ENCODE peak calls at places on chromosome 10, in eight cellular contexts. D is H1, R is upper lobe of left lung, U is A549, M is ovary, O is tibial nerve, Q is K562, L is suprapubic skin. G is an unnamed sample.

GRCh38 chr10:971613-972012 is 16.6 kb upstream of the GTPBP4 start:
- DNase-seq in Q (no peak), L (no peak), R (no peak), U (no peak), M (no peak), O (no peak), D (no peak), G (peak)

GRCh38 chr10:89645742-89646172 is 715 bp upstream of the PANK1 start:
- DNase-seq in R (no peak), M (no peak), L (no peak), Q (no peak), O (no peak), U (no peak), D (no peak), G (no peak)

GRCh38 chr10:19710600-19710999 is 105.6 kb upstream of the PLXDC2 start:
- DNase-seq in O (no peak), R (no peak), L (no peak), U (no peak), D (no peak), M (no peak), Q (no peak), G (no peak)

GRCh38 chr10:102645388-102645740 is 1.1 kb downstream of the TRIM8 start:
- DNase-seq in R (no peak), Q (no peak), O (peak), U (peak), L (peak), M (no peak), D (no peak), G (peak)

GRCh38 chr10:5960070-5960972 is 17.0 kb downstream of the IL15RA start:
- DNase-seq in L (peak), Q (peak), R (no peak), D (no peak), M (peak), O (no peak), U (no peak), G (no peak)

GRCh38 chr10:43225004-43225786 is 41.7 kb downstream of the RASGEF1A start:
- DNase-seq in R (no peak), Q (no peak), U (no peak), L (peak), O (no peak), D (no peak), M (no peak), G (no peak)

GRCh38 chr10:24561453-24561852 is 162.2 kb downstream of the ARHGAP21 start:
- DNase-seq in Q (no peak), D (no peak), R (no peak), U (no peak), M (no peak), L (no peak), O (no peak), G (no peak)

GRCh38 chr10:78566216-78567135 is 502.3 kb upstream of the ZMIZ1 start:
- DNase-seq in U (no peak), M (no peak), R (no peak), D (no peak), L (no peak), O (no peak), Q (no peak), G (no peak)

GRCh38 chr10:115417585-115418265 is 324.6 kb downstream of the ATRNL1 start:
- DNase-seq in M (no peak), R (no peak), O (no peak), Q (no peak), D (peak), L (no peak), U (peak), G (no peak)

GRCh38 chr10:412109-412508 is 276.9 kb downstream of the ZMYND11 start:
- DNase-seq in R (no peak), M (no peak), O (no peak), L (no peak), D (no peak), U (no peak), Q (no peak), G (no peak)

GRCh38 chr10:33337335-33337854 is 2.9 kb upstream of the NRP1 start:
- DNase-seq in Q (no peak), U (peak), R (no peak), L (no peak), M (peak), D (no peak), O (no peak), G (no peak)

GRCh38 chr10:88095291-88095721 is 231.9 kb downstream of the PTEN start:
- DNase-seq in Q (no peak), D (no peak), L (no peak), U (no peak), R (no peak), O (no peak), M (no peak), G (no peak)

GRCh38 chr10:72567421-72567820 is 58.5 kb downstream of the MICU1 start:
- DNase-seq in R (no peak), M (no peak), D (no peak), U (peak), O (no peak), L (no peak), Q (no peak), G (no peak)

GRCh38 chr10:130749911-130750310 is 561.6 kb downstream of the TCERG1L start:
- DNase-seq in M (no peak), L (peak), O (no peak), U (no peak), D (no peak), R (no peak), Q (no peak), G (peak)

GRCh38 chr10:55631071-55631654 is 729.9 kb downstream of the ZWINT start:
- DNase-seq in R (peak), L (peak), O (no peak), D (no peak), M (no peak), Q (no peak), U (peak), G (peak)

GRCh38 chr10:62599161-62599560 is 205.4 kb upstream of the ADO start:
- DNase-seq in O (no peak), L (no peak), U (no peak), D (no peak), M (no peak), R (no peak), Q (no peak), G (no peak)

GRCh38 chr10:44769449-44769848 is 141.7 kb upstream of the TMEM72 start:
- DNase-seq in R (no peak), Q (no peak), L (no peak), O (no peak), M (no peak), U (no peak), D (no peak), G (no peak)

GRCh38 chr10:80472234-80473095 is 18.4 kb downstream of the TSPAN14 start:
- DNase-seq in Q (no peak), D (no peak), O (no peak), U (no peak), R (no peak), M (no peak), L (no peak), G (no peak)

GRCh38 chr10:15824498-15824897 is 35.8 kb downstream of the MINDY3 start:
- DNase-seq in R (no peak), M (no peak), L (no peak), U (peak), Q (no peak), O (no peak), D (no peak), G (no peak)

DNA sequence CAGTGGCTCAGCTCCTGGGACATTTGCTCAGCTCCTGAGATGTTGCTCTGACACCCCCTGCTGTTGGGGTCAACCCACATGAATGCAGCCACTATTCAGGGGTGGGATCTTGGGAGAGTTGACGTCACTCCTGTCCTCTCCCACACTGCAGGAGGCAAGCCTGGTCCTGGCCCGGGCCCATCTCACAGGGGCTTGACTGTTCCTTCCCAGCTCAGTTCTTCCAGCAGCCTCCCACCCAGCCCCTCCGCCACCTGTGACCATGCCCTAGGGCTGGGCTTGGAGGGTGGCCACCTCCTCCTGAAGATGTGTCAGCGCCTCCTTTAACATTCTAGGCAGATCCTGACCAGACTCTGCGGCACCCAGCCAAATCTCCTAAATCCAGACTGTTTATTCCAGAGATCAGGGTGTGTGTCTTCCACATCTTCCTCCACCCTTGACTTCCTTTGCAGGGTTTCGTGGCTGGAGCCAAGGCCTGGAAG is 19.1 kb upstream of the OPALIN start:
- DNase-seq in D (no peak), O (no peak), U (no peak), R (peak), M (peak), L (no peak), Q (peak), G (no peak)
- TF ChIP-seq EP300 in D (no peak), O (no peak), U (no peak), R (no peak), M (no peak), L (no peak), Q (no peak), G (no peak)

GRCh38 chr10:60524541-60524940 is 134.9 kb upstream of the ANK3 start:
- DNase-seq in U (no peak), D (no peak), R (no peak), M (no peak), O (no peak), Q (no peak), L (no peak), G (no peak)
- TF ChIP-seq EP300 in U (no peak), D (no peak), R (no peak), M (no peak), O (no peak), Q (no peak), L (no peak), G (no peak)

DNA sequence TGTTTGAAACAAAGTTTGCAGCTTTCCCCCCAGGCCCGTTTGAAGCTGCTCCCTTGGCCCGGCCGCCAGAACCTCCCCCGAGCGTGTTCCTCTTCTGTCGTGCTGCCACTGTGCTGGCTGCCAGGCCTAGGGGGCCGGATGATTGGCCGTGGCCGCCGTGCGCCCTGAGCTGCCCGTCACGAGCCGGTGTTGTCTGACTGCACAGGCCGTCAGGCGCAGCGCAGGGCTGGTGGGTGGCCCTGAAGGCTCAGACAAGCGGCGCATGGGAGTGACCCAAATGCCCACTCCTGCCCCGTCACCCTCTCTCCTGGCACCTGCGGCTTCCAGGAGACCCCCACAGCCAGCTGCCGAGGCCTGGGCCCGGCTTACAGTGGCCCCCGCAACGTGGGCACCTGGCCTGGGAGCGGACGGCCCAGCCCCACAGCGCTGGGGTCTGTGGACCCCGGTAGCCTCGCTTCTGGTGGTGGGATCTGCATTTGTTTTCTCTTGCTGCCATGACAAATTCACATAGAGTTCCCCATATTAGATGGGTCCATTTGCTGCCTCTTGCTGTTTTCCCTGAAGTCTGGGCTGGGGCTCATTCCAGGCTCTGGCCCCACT is 13.1 kb downstream of the JAKMIP3 start:
- DNase-seq in O (no peak), M (no peak), Q (no peak), U (no peak), L (peak), D (no peak), R (peak), G (no peak)
- TF ChIP-seq EP300 in O (no peak), M (no peak), Q (no peak), U (no peak), L (no peak), D (no peak), R (no peak), G (no peak)

GRCh38 chr10:69959911-69960310 is 92.7 kb upstream of the MACROH2A2 start:
- DNase-seq in D (no peak), L (no peak), Q (no peak), M (no peak), O (no peak), U (no peak), R (no peak), G (no peak)

GRCh38 chr10:69955897-69956832 is 96.5 kb upstream of the MACROH2A2 start:
- DNase-seq in M (no peak), R (no peak), Q (no peak), L (no peak), D (no peak), O (no peak), U (no peak), G (no peak)

GRCh38 chr10:69957516-69958231 is 95.0 kb upstream of the MACROH2A2 start:
- DNase-seq in Q (no peak), R (no peak), M (no peak), L (no peak), O (no peak), U (no peak), D (no peak), G (no peak)

GRCh38 chr10:69956833-69957230 is 95.8 kb upstream of the MACROH2A2 start:
- DNase-seq in D (no peak), R (no peak), L (no peak), M (no peak), Q (no peak), U (no peak), O (no peak), G (no peak)

GRCh38 chr10:69958232-69958902 is 94.3 kb upstream of the MACROH2A2 start:
- DNase-seq in R (no peak), U (peak), O (no peak), M (no peak), Q (peak), D (no peak), L (no peak), G (peak)
- TF ChIP-seq EP300 in R (no peak), U (no peak), O (no peak), M (no peak), Q (no peak), D (no peak), L (no peak), G (no peak)

GRCh38 chr10:2460846-2461245 is 606.5 kb upstream of the PFKP start:
- DNase-seq in L (no peak), R (no peak), U (no peak), M (no peak), O (no peak), D (no peak), Q (no peak), G (no peak)
- TF ChIP-seq EP300 in L (no peak), R (no peak), U (no peak), M (no peak), O (no peak), D (no peak), Q (no peak), G (no peak)

GRCh38 chr10:12073526-12073925 is 4.8 kb downstream of the DHTKD1 start:
- DNase-seq in O (no peak), L (no peak), D (no peak), U (no peak), M (peak), R (no peak), Q (no peak), G (no peak)
- TF ChIP-seq EP300 in O (no peak), L (no peak), D (no peak), U (no peak), M (no peak), R (no peak), Q (no peak), G (no peak)

GRCh38 chr10:107081644-107082043 is 82.9 kb downstream of the SORCS1 start:
- DNase-seq in U (no peak), L (no peak), M (no peak), O (no peak), D (no peak), Q (no peak), R (no peak), G (no peak)

GRCh38 chr10:107091126-107091525 is 73.4 kb downstream of the SORCS1 start:
- DNase-seq in D (no peak), M (no peak), U (no peak), Q (no peak), R (no peak), O (no peak), L (no peak), G (no peak)

GRCh38 chr10:107083388-107084009 is 81.0 kb downstream of the SORCS1 start:
- DNase-seq in U (no peak), Q (peak), D (no peak), M (no peak), O (no peak), R (no peak), L (no peak), G (no peak)

GRCh38 chr10:107085661-107086525 is 78.6 kb downstream of the SORCS1 start:
- DNase-seq in Q (no peak), M (no peak), L (no peak), D (no peak), R (no peak), O (no peak), U (no peak), G (no peak)
- TF ChIP-seq EP300 in Q (no peak), M (no peak), L (no peak), D (no peak), R (no peak), O (no peak), U (no peak), G (no peak)

GRCh38 chr10:22620140-22620857 is 94.1 kb downstream of the PIP4K2A start:
- DNase-seq in U (peak), M (peak), R (no peak), D (no peak), Q (no peak), L (peak), O (peak), G (peak)
- TF ChIP-seq EP300 in U (peak), M (no peak), R (no peak), D (no peak), Q (no peak), L (no peak), O (peak), G (no peak)

DNA sequence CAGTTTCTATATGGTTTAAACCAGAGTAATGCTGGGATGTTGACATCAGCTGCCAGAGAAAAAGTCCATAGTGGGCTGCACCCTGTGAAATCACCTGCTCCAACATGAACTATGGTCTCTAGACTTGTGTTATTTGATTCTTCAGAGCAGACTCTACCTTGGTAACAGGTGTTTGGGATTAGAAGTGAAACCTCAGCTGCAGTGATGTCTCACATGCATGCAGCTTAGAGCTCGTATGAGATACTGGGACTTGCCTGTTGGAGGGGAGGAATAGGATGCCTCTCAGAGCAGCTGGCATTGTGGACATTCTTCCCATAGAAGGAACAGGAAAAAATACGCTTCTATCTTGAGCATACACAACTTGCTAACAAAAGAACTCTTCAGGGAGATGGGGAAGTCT is 287.1 kb upstream of the CSTF2T start:
- DNase-seq in Q (no peak), L (no peak), R (no peak), U (no peak), M (no peak), D (no peak), O (no peak), G (no peak)
- TF ChIP-seq EP300 in Q (no peak), L (no peak), R (no peak), U (no peak), M (no peak), D (no peak), O (no peak), G (no peak)

G was measured in stomach.